ENCODE peak calls at places on chromosomes 5 and 9, in four cellular contexts. S, A, P and N are unnamed samples.

GRCh38 chr5:1521671-1522600 is 1.8 kb downstream of the LPCAT1 start:
- DNase-seq in S (no peak), A (peak), P (no peak), N (peak)

GRCh38 chr9:120434532-120434931 is 145.4 kb downstream of the CDK5RAP2 start:
- DNase-seq in P (no peak), S (no peak), A (no peak), N (no peak)

GRCh38 chr5:32928761-32929160 is 217.6 kb downstream of the NPR3 start:
- DNase-seq in S (no peak), P (no peak), A (no peak), N (no peak)

GRCh38 chr9:124262596-124263045 is 4.9 kb downstream of the NEK6 start:
- DNase-seq in S (no peak), P (no peak), A (peak), N (no peak)

GRCh38 chr5:167850901-167851300 is 440.5 kb upstream of the WWC1 start:
- DNase-seq in S (no peak), A (no peak), P (no peak), N (no peak)

GRCh38 chr5:38467353-38468040 is 88.9 kb downstream of the LIFR start:
- DNase-seq in P (no peak), S (peak), A (no peak), N (no peak)

GRCh38 chr5:151870820-151871219 is 53.8 kb downstream of the GLRA1 start:
- DNase-seq in A (peak), S (peak), P (no peak), N (peak)

GRCh38 chr5:140977003-140977402 is 10.7 kb downstream of the PCDHAC2 start:
- DNase-seq in P (no peak), A (peak), S (peak), N (no peak)

GRCh38 chr5:115428248-115428647 is 116.3 kb downstream of the FEM1C start:
- DNase-seq in P (no peak), A (no peak), S (no peak), N (no peak)

GRCh38 chr9:124242331-124243194 is 15.2 kb upstream of the NEK6 start:
- DNase-seq in P (no peak), S (no peak), A (peak), N (no peak)

GRCh38 chr9:124038239-124038638 is 26.7 kb downstream of the LHX2 start:
- DNase-seq in S (no peak), A (no peak), P (no peak), N (no peak)

GRCh38 chr5:122756263-122756911 is 18.5 kb upstream of the SNX2 start:
- DNase-seq in A (no peak), S (no peak), P (no peak), N (peak)

GRCh38 chr9:74875656-74876055 is 12.1 kb downstream of the TRPM6 start:
- DNase-seq in P (no peak), S (no peak), A (no peak), N (no peak)

GRCh38 chr5:127615916-127616315 is 33.0 kb upstream of the CTXN3 start:
- DNase-seq in P (no peak), S (no peak), A (no peak), N (no peak)

GRCh38 chr9:93217706-93218105 is 33.8 kb downstream of the WNK2 start:
- DNase-seq in A (no peak), P (no peak), S (no peak), N (no peak)

GRCh38 chr5:79621056-79621455 is 8.8 kb downstream of the TENT2 start:
- DNase-seq in A (no peak), P (no peak), S (peak), N (no peak)

GRCh38 chr9:22512495-22512894 is 65.9 kb downstream of the DMRTA1 start:
- DNase-seq in S (no peak), A (no peak), P (no peak), N (no peak)

GRCh38 chr9:8855046-8855445 is 1055.5 kb upstream of the DMAC1 start:
- DNase-seq in A (peak), S (no peak), P (no peak), N (no peak)

GRCh38 chr5:93154551-93154950 is 426.5 kb downstream of the NR2F1-AS1 start:
- DNase-seq in P (no peak), A (no peak), S (no peak), N (no peak)

GRCh38 chr5:53151713-53152458 is 42.3 kb upstream of the MOCS2 start:
- DNase-seq in P (no peak), S (no peak), A (no peak), N (no peak)

GRCh38 chr5:179803651-179804598 is 2.7 kb downstream of the MGAT4B start:
- DNase-seq in P (peak), A (no peak), S (no peak), N (no peak)

GRCh38 chr9:92293452-92294296 is at the start of gene IARS1:
- DNase-seq in A (peak), P (peak), S (peak), N (peak)

GRCh38 chr9:81032831-81033230 is 656.5 kb downstream of the TLE1 start:
- DNase-seq in A (peak), P (no peak), S (no peak), N (no peak)

GRCh38 chr9:94511134-94511942 is 43.5 kb upstream of the PCAT7 start:
- DNase-seq in S (no peak), A (peak), P (no peak), N (no peak)

GRCh38 chr5:51632794-51633193 is 249.5 kb downstream of the ISL1 start:
- DNase-seq in S (no peak), P (no peak), A (no peak), N (no peak)

GRCh38 chr9:133572821-133573361 is 36.3 kb downstream of the FAM163B start:
- DNase-seq in S (no peak), P (no peak), A (peak), N (no peak)

GRCh38 chr5:157740211-157740610 is 3.3 kb upstream of the LSM11 start:
- DNase-seq in P (no peak), S (peak), A (peak), N (no peak)

GRCh38 chr5:178602752-178603151 is 12.6 kb upstream of the COL23A1 start:
- DNase-seq in S (no peak), P (no peak), A (no peak), N (no peak)

GRCh38 chr5:11853796-11854195 is 50.5 kb downstream of the CTNND2 start:
- DNase-seq in P (no peak), A (no peak), S (no peak), N (no peak)

GRCh38 chr9:87872079-87872624 is 10.5 kb upstream of the SPATA31E1 start:
- DNase-seq in S (no peak), P (no peak), A (peak), N (no peak)

GRCh38 chr9:83956288-83957028 is 23.6 kb downstream of the HNRNPK start:
- DNase-seq in A (peak), P (peak), S (peak), N (no peak)

GRCh38 chr5:138544171-138545134 is 1.4 kb upstream of the ETF1 start:
- DNase-seq in P (no peak), S (no peak), A (no peak), N (no peak)

GRCh38 chr5:138873096-138873885 is 1.8 kb downstream of the LRRTM2 start:
- DNase-seq in A (no peak), P (no peak), S (no peak), N (no peak)

GRCh38 chr5:67253911-67254310 is 57.3 kb upstream of the CD180 start:
- DNase-seq in S (no peak), P (no peak), A (no peak), N (no peak)

GRCh38 chr9:94144394-94144793 is 60.1 kb downstream of the PTPDC1 start:
- DNase-seq in S (no peak), A (no peak), P (no peak), N (no peak)

GRCh38 chr9:115114541-115114940 is 3.4 kb downstream of the TNC start:
- DNase-seq in A (peak), P (no peak), S (no peak), N (no peak)

GRCh38 chr9:33128570-33128969 is 38.6 kb downstream of the B4GALT1 start:
- DNase-seq in S (no peak), P (no peak), A (peak), N (no peak)

GRCh38 chr9:72622186-72622585 is 100.8 kb downstream of the TMC1 start:
- DNase-seq in A (no peak), S (no peak), P (no peak), N (no peak)